ENCODE peak calls at places on chromosomes 3 and 15, in seven cellular contexts. E is fibroblast of the aortic adventitia; K is astrocyte of the cerebellum; H is brain microvascular endothelial cell; R is stimulated activated CD4-positive, alpha-beta T cell treated with anti-CD3 and anti-CD28 coated beads, Interleukin-2, amount 100 ng/mL, for 24 hours; W is GDM1; Z is activated T-cell treated with anti-CD3 and anti-CD28 coated beads for 24 hours. J is an unnamed sample.

GRCh38 chr3:46706771-46707582 is 5.8 kb downstream of the TMIE start:
- DNase-seq in H (no peak), W (no peak), K (no peak), R (no peak), Z (no peak), E (no peak), J (no peak)

GRCh38 chr3:141846050-141846433 is 30.4 kb upstream of the ATP1B3 start:
- DNase-seq in R (no peak), H (no peak), W (no peak), K (no peak), Z (no peak), E (peak), J (no peak)

GRCh38 chr3:24382647-24383046 is 112.0 kb downstream of the THRB start:
- DNase-seq in R (no peak), W (no peak), Z (no peak), E (no peak), H (no peak), K (no peak), J (no peak)

GRCh38 chr3:115652738-115653137 is 29.4 kb downstream of the GAP43 start:
- DNase-seq in E (no peak), W (no peak), R (no peak), H (no peak), K (no peak), Z (no peak), J (no peak)

GRCh38 chr3:133124511-133124910 is 86.3 kb downstream of the TMEM108 start:
- DNase-seq in H (no peak), Z (no peak), R (no peak), K (peak), E (no peak), W (no peak), J (no peak)

GRCh38 chr3:43062556-43063040 is 43.3 kb downstream of the POMGNT2 start:
- DNase-seq in W (no peak), Z (no peak), H (peak), R (no peak), E (peak), K (no peak), J (no peak)

GRCh38 chr3:29410660-29411405 is 130.0 kb downstream of the RBMS3 start:
- DNase-seq in E (no peak), H (no peak), K (no peak), Z (no peak), R (no peak), W (no peak), J (no peak)

GRCh38 chr3:61559108-61559731 is 2.2 kb upstream of the PTPRG start:
- DNase-seq in Z (no peak), R (no peak), H (no peak), K (no peak), E (peak), W (no peak), J (no peak)

GRCh38 chr3:16484216-16484615 is 29.3 kb downstream of the RFTN1 start:
- DNase-seq in Z (no peak), E (peak), R (no peak), H (peak), K (peak), W (no peak), J (no peak)

GRCh38 chr3:115251509-115251908 is 104.4 kb upstream of the ZBTB20 start:
- DNase-seq in R (no peak), Z (no peak), H (no peak), E (peak), K (no peak), W (no peak), J (no peak)

GRCh38 chr3:45088543-45088942 is 57.6 kb downstream of the CDCP1 start:
- DNase-seq in W (no peak), Z (no peak), E (no peak), K (no peak), R (no peak), H (no peak), J (no peak)

GRCh38 chr3:196528639-196529233 is 13.6 kb upstream of the SMCO1 start:
- DNase-seq in Z (peak), W (peak), R (peak), K (no peak), H (peak), E (peak), J (peak)

GRCh38 chr15:56871180-56871579 is 47.3 kb upstream of the TCF12 start:
- DNase-seq in W (no peak), Z (no peak), H (peak), K (peak), R (no peak), E (peak), J (no peak)

GRCh38 chr15:62883938-62884479 is 158.5 kb upstream of the TPM1 start:
- DNase-seq in Z (no peak), H (no peak), E (peak), W (no peak), R (no peak), K (no peak), J (no peak)